ENCODE peak calls at places on chromosomes 11 and 22, in eight cellular contexts. One of them, this sample, is unnamed.
A peak's percentile ranks its signal among the peaks of the same experiment; 100 is the strongest.

GRCh38 chr11:128621491-128622136 is 34.3 kb upstream of the ETS1 start:
- DNase-seq in NCI-H2107: no peak
- DNase-seq in effector memory CD8-positive, alpha-beta T cell: no peak
- DNase-seq in COR-L47: no peak
- DNase-seq in AG10803: peak; percentile 97
- DNase-seq in NCI-H446 treated with DMSO at 0.1 percent for 48 hours: no peak
- DNase-seq in RPMI8226: no peak
- DNase-seq in NCI-H460: no peak
- DNase-seq in this sample: peak; percentile 19

GRCh38 chr22:27588273-27588672 is 213.3 kb downstream of the MN1 start:
- DNase-seq in NCI-H2107: no peak
- DNase-seq in effector memory CD8-positive, alpha-beta T cell: no peak
- DNase-seq in COR-L47: peak; percentile 2
- DNase-seq in AG10803: no peak
- DNase-seq in NCI-H446 treated with DMSO at 0.1 percent for 48 hours: no peak
- DNase-seq in RPMI8226: no peak
- DNase-seq in NCI-H460: no peak
- DNase-seq in this sample: no peak

GRCh38 chr11:73048446-73048845 is 93.7 kb downstream of the FCHSD2 start:
- DNase-seq in NCI-H2107: no peak
- DNase-seq in effector memory CD8-positive, alpha-beta T cell: no peak
- DNase-seq in COR-L47: no peak
- DNase-seq in AG10803: no peak
- DNase-seq in NCI-H446 treated with DMSO at 0.1 percent for 48 hours: no peak
- DNase-seq in RPMI8226: no peak
- DNase-seq in NCI-H460: no peak
- DNase-seq in this sample: no peak

GRCh38 chr22:29300467-29300806 is 6.0 kb upstream of the GAS2L1 start:
- DNase-seq in NCI-H2107: no peak
- DNase-seq in effector memory CD8-positive, alpha-beta T cell: no peak
- DNase-seq in COR-L47: no peak
- DNase-seq in AG10803: no peak
- DNase-seq in NCI-H446 treated with DMSO at 0.1 percent for 48 hours: no peak
- DNase-seq in RPMI8226: no peak
- DNase-seq in NCI-H460: no peak
- DNase-seq in this sample: no peak

GRCh38 chr11:46541593-46542371 is 52.0 kb downstream of the AMBRA1 start:
- DNase-seq in NCI-H2107: no peak
- DNase-seq in effector memory CD8-positive, alpha-beta T cell: no peak
- DNase-seq in COR-L47: no peak
- DNase-seq in AG10803: no peak
- DNase-seq in NCI-H446 treated with DMSO at 0.1 percent for 48 hours: no peak
- DNase-seq in RPMI8226: peak; percentile 12
- DNase-seq in NCI-H460: no peak
- DNase-seq in this sample: no peak

GRCh38 chr11:87431386-87431785 is 393.7 kb downstream of the TMEM135 start:
- DNase-seq in NCI-H2107: no peak
- DNase-seq in effector memory CD8-positive, alpha-beta T cell: no peak
- DNase-seq in COR-L47: no peak
- DNase-seq in AG10803: no peak
- DNase-seq in NCI-H446 treated with DMSO at 0.1 percent for 48 hours: no peak
- DNase-seq in RPMI8226: no peak
- DNase-seq in NCI-H460: no peak
- DNase-seq in this sample: no peak

GRCh38 chr11:132408877-132409276 is 1038.5 kb downstream of the NTM start:
- DNase-seq in NCI-H2107: peak; percentile 51
- DNase-seq in effector memory CD8-positive, alpha-beta T cell: no peak
- DNase-seq in COR-L47: no peak
- DNase-seq in AG10803: no peak
- DNase-seq in NCI-H446 treated with DMSO at 0.1 percent for 48 hours: no peak
- DNase-seq in RPMI8226: no peak
- DNase-seq in NCI-H460: no peak
- DNase-seq in this sample: no peak

GRCh38 chr11:77082838-77083552 is 16.2 kb downstream of the CAPN5 start:
- DNase-seq in NCI-H2107: no peak
- DNase-seq in effector memory CD8-positive, alpha-beta T cell: no peak
- DNase-seq in COR-L47: no peak
- DNase-seq in AG10803: peak; percentile 62
- DNase-seq in NCI-H446 treated with DMSO at 0.1 percent for 48 hours: no peak
- DNase-seq in RPMI8226: no peak
- DNase-seq in NCI-H460: no peak
- DNase-seq in this sample: no peak

GRCh38 chr22:50540352-50540751 is 5.3 kb upstream of the KLHDC7B start:
- DNase-seq in NCI-H2107: no peak
- DNase-seq in effector memory CD8-positive, alpha-beta T cell: no peak
- DNase-seq in COR-L47: no peak
- DNase-seq in AG10803: no peak
- DNase-seq in NCI-H446 treated with DMSO at 0.1 percent for 48 hours: no peak
- DNase-seq in RPMI8226: no peak
- DNase-seq in NCI-H460: no peak
- DNase-seq in this sample: no peak

GRCh38 chr11:134120921-134121526 is 52.2 kb downstream of the JAM3 start:
- DNase-seq in NCI-H2107: no peak
- DNase-seq in effector memory CD8-positive, alpha-beta T cell: no peak
- DNase-seq in COR-L47: no peak
- DNase-seq in AG10803: peak; percentile 67
- DNase-seq in NCI-H446 treated with DMSO at 0.1 percent for 48 hours: no peak
- DNase-seq in RPMI8226: no peak
- DNase-seq in NCI-H460: no peak
- DNase-seq in this sample: no peak

GRCh38 chr22:33073989-33074391 is 15.8 kb upstream of the SYN3 start:
- DNase-seq in NCI-H2107: no peak
- DNase-seq in effector memory CD8-positive, alpha-beta T cell: no peak
- DNase-seq in COR-L47: no peak
- DNase-seq in AG10803: no peak
- DNase-seq in NCI-H446 treated with DMSO at 0.1 percent for 48 hours: no peak
- DNase-seq in RPMI8226: no peak
- DNase-seq in NCI-H460: no peak
- DNase-seq in this sample: no peak

GRCh38 chr22:37564111-37564711 is 3.9 kb downstream of the CDC42EP1 start:
- DNase-seq in NCI-H2107: no peak
- DNase-seq in effector memory CD8-positive, alpha-beta T cell: no peak
- DNase-seq in COR-L47: no peak
- DNase-seq in AG10803: no peak
- DNase-seq in NCI-H446 treated with DMSO at 0.1 percent for 48 hours: no peak
- DNase-seq in RPMI8226: no peak
- DNase-seq in NCI-H460: no peak
- DNase-seq in this sample: no peak

GRCh38 chr22:39576027-39576426 is 5.5 kb downstream of the CACNA1I start:
- DNase-seq in NCI-H2107: no peak
- DNase-seq in effector memory CD8-positive, alpha-beta T cell: no peak
- DNase-seq in COR-L47: no peak
- DNase-seq in AG10803: no peak
- DNase-seq in NCI-H446 treated with DMSO at 0.1 percent for 48 hours: no peak
- DNase-seq in RPMI8226: no peak
- DNase-seq in NCI-H460: no peak
- DNase-seq in this sample: no peak

GRCh38 chr11:16867097-16867496 is 128.7 kb downstream of the C11orf58 start:
- DNase-seq in NCI-H2107: no peak
- DNase-seq in effector memory CD8-positive, alpha-beta T cell: no peak
- DNase-seq in COR-L47: no peak
- DNase-seq in AG10803: no peak
- DNase-seq in NCI-H446 treated with DMSO at 0.1 percent for 48 hours: no peak
- DNase-seq in RPMI8226: no peak
- DNase-seq in NCI-H460: no peak
- DNase-seq in this sample: no peak

GRCh38 chr11:63023851-63024648 is 8.4 kb upstream of the SLC22A8 start:
- DNase-seq in NCI-H2107: peak; percentile 68
- DNase-seq in effector memory CD8-positive, alpha-beta T cell: peak; percentile 84
- DNase-seq in COR-L47: peak; percentile 63
- DNase-seq in AG10803: peak; percentile 67
- DNase-seq in NCI-H446 treated with DMSO at 0.1 percent for 48 hours: peak; percentile 25
- DNase-seq in RPMI8226: peak; percentile 89
- DNase-seq in NCI-H460: peak; percentile 52
- DNase-seq in this sample: peak; percentile 77

GRCh38 chr22:23790819-23791736 is 4.3 kb downstream of the SMARCB1 start:
- DNase-seq in NCI-H2107: no peak
- DNase-seq in effector memory CD8-positive, alpha-beta T cell: no peak
- DNase-seq in COR-L47: no peak
- DNase-seq in AG10803: peak; percentile 88
- DNase-seq in NCI-H446 treated with DMSO at 0.1 percent for 48 hours: no peak
- DNase-seq in RPMI8226: no peak
- DNase-seq in NCI-H460: no peak
- DNase-seq in this sample: no peak

GRCh38 chr11:129573161-129573560 is 197.5 kb downstream of the BARX2 start:
- DNase-seq in NCI-H2107: no peak
- DNase-seq in effector memory CD8-positive, alpha-beta T cell: no peak
- DNase-seq in COR-L47: no peak
- DNase-seq in AG10803: no peak
- DNase-seq in NCI-H446 treated with DMSO at 0.1 percent for 48 hours: no peak
- DNase-seq in RPMI8226: no peak
- DNase-seq in NCI-H460: no peak
- DNase-seq in this sample: no peak

GRCh38 chr11:76151561-76152085 is 54.7 kb downstream of the WNT11 start:
- DNase-seq in NCI-H2107: peak; percentile 30
- DNase-seq in effector memory CD8-positive, alpha-beta T cell: no peak
- DNase-seq in COR-L47: peak; percentile 26
- DNase-seq in AG10803: no peak
- DNase-seq in NCI-H446 treated with DMSO at 0.1 percent for 48 hours: no peak
- DNase-seq in RPMI8226: no peak
- DNase-seq in NCI-H460: no peak
- DNase-seq in this sample: no peak

GRCh38 chr11:63668396-63668795 is 2.8 kb downstream of the ATL3 start:
- DNase-seq in NCI-H2107: no peak
- DNase-seq in effector memory CD8-positive, alpha-beta T cell: no peak
- DNase-seq in COR-L47: no peak
- DNase-seq in AG10803: no peak
- DNase-seq in NCI-H446 treated with DMSO at 0.1 percent for 48 hours: no peak
- DNase-seq in RPMI8226: no peak
- DNase-seq in NCI-H460: no peak
- DNase-seq in this sample: no peak

GRCh38 chr11:126404367-126404766 is 48.9 kb downstream of the ST3GAL4 start:
- DNase-seq in NCI-H2107: no peak
- DNase-seq in effector memory CD8-positive, alpha-beta T cell: no peak
- DNase-seq in COR-L47: no peak
- DNase-seq in AG10803: no peak
- DNase-seq in NCI-H446 treated with DMSO at 0.1 percent for 48 hours: no peak
- DNase-seq in RPMI8226: no peak
- DNase-seq in NCI-H460: no peak
- DNase-seq in this sample: no peak

GRCh38 chr11:75718406-75719088 is 909 bp downstream of the MOGAT2 start:
- DNase-seq in NCI-H2107: no peak
- DNase-seq in effector memory CD8-positive, alpha-beta T cell: no peak
- DNase-seq in COR-L47: no peak
- DNase-seq in AG10803: no peak
- DNase-seq in NCI-H446 treated with DMSO at 0.1 percent for 48 hours: no peak
- DNase-seq in RPMI8226: no peak
- DNase-seq in NCI-H460: no peak
- DNase-seq in this sample: no peak

GRCh38 chr11:67265633-67266423 is 445 bp upstream of the GRK2 start:
- DNase-seq in NCI-H2107: peak; percentile 41
- DNase-seq in effector memory CD8-positive, alpha-beta T cell: peak; percentile 74
- DNase-seq in COR-L47: peak; percentile 31
- DNase-seq in AG10803: peak; percentile 43
- DNase-seq in NCI-H446 treated with DMSO at 0.1 percent for 48 hours: no peak
- DNase-seq in RPMI8226: peak; percentile 77
- DNase-seq in NCI-H460: peak; percentile 46
- DNase-seq in this sample: peak; percentile 92

GRCh38 chr22:35274154-35274871 is 17.0 kb downstream of the HMGXB4 start:
- DNase-seq in NCI-H2107: no peak
- DNase-seq in effector memory CD8-positive, alpha-beta T cell: no peak
- DNase-seq in COR-L47: no peak
- DNase-seq in AG10803: no peak
- DNase-seq in NCI-H446 treated with DMSO at 0.1 percent for 48 hours: no peak
- DNase-seq in RPMI8226: no peak
- DNase-seq in NCI-H460: no peak
- DNase-seq in this sample: no peak

GRCh38 chr11:133531971-133532651 is at the start of gene OPCML:
- DNase-seq in NCI-H2107: no peak
- DNase-seq in effector memory CD8-positive, alpha-beta T cell: no peak
- DNase-seq in COR-L47: no peak
- DNase-seq in AG10803: no peak
- DNase-seq in NCI-H446 treated with DMSO at 0.1 percent for 48 hours: no peak
- DNase-seq in RPMI8226: no peak
- DNase-seq in NCI-H460: no peak
- DNase-seq in this sample: no peak

GRCh38 chr11:62545437-62546243 is 966 bp downstream of the AHNAK start:
- DNase-seq in NCI-H2107: no peak
- DNase-seq in effector memory CD8-positive, alpha-beta T cell: peak; percentile 37
- DNase-seq in COR-L47: no peak
- DNase-seq in AG10803: peak; percentile 88
- DNase-seq in NCI-H446 treated with DMSO at 0.1 percent for 48 hours: no peak
- DNase-seq in RPMI8226: peak; percentile 93
- DNase-seq in NCI-H460: peak; percentile 73
- DNase-seq in this sample: peak; percentile 85

GRCh38 chr11:116697011-116697410 is 75.8 kb downstream of the BUD13 start:
- DNase-seq in NCI-H2107: no peak
- DNase-seq in effector memory CD8-positive, alpha-beta T cell: no peak
- DNase-seq in COR-L47: no peak
- DNase-seq in AG10803: no peak
- DNase-seq in NCI-H446 treated with DMSO at 0.1 percent for 48 hours: no peak
- DNase-seq in RPMI8226: peak; percentile 67
- DNase-seq in NCI-H460: no peak
- DNase-seq in this sample: no peak

GRCh38 chr11:119779195-119780071 is 50.4 kb upstream of the NECTIN1 start:
- DNase-seq in NCI-H2107: no peak
- DNase-seq in effector memory CD8-positive, alpha-beta T cell: no peak
- DNase-seq in COR-L47: no peak
- DNase-seq in AG10803: no peak
- DNase-seq in NCI-H446 treated with DMSO at 0.1 percent for 48 hours: no peak
- DNase-seq in RPMI8226: no peak
- DNase-seq in NCI-H460: no peak
- DNase-seq in this sample: no peak

GRCh38 chr11:113874920-113875413 is 405 bp downstream of the USP28 start:
- DNase-seq in NCI-H2107: no peak
- DNase-seq in effector memory CD8-positive, alpha-beta T cell: no peak
- DNase-seq in COR-L47: no peak
- DNase-seq in AG10803: no peak
- DNase-seq in NCI-H446 treated with DMSO at 0.1 percent for 48 hours: no peak
- DNase-seq in RPMI8226: no peak
- DNase-seq in NCI-H460: no peak
- DNase-seq in this sample: no peak

GRCh38 chr11:65558785-65559509 is 788 bp upstream of the LTBP3 start:
- DNase-seq in NCI-H2107: no peak
- DNase-seq in effector memory CD8-positive, alpha-beta T cell: no peak
- DNase-seq in COR-L47: peak; percentile 58
- DNase-seq in AG10803: peak; percentile 56
- DNase-seq in NCI-H446 treated with DMSO at 0.1 percent for 48 hours: peak; percentile 81
- DNase-seq in RPMI8226: no peak
- DNase-seq in NCI-H460: no peak
- DNase-seq in this sample: no peak

GRCh38 chr11:135033545-135033944 is 621.5 kb upstream of the B3GAT1 start:
- DNase-seq in NCI-H2107: no peak
- DNase-seq in effector memory CD8-positive, alpha-beta T cell: no peak
- DNase-seq in COR-L47: peak; percentile 43
- DNase-seq in AG10803: no peak
- DNase-seq in NCI-H446 treated with DMSO at 0.1 percent for 48 hours: no peak
- DNase-seq in RPMI8226: no peak
- DNase-seq in NCI-H460: no peak
- DNase-seq in this sample: no peak

GRCh38 chr11:96061094-96061493 is 137.2 kb upstream of the MTMR2 start:
- DNase-seq in NCI-H2107: no peak
- DNase-seq in effector memory CD8-positive, alpha-beta T cell: no peak
- DNase-seq in COR-L47: no peak
- DNase-seq in AG10803: peak; percentile 53
- DNase-seq in NCI-H446 treated with DMSO at 0.1 percent for 48 hours: no peak
- DNase-seq in RPMI8226: no peak
- DNase-seq in NCI-H460: peak; percentile 40
- DNase-seq in this sample: no peak

GRCh38 chr22:50473855-50474671 is 772 bp downstream of the SBF1 start:
- DNase-seq in NCI-H2107: no peak
- DNase-seq in effector memory CD8-positive, alpha-beta T cell: no peak
- DNase-seq in COR-L47: no peak
- DNase-seq in AG10803: peak; percentile 46
- DNase-seq in NCI-H446 treated with DMSO at 0.1 percent for 48 hours: no peak
- DNase-seq in RPMI8226: peak; percentile 48
- DNase-seq in NCI-H460: no peak
- DNase-seq in this sample: no peak

GRCh38 chr22:36565686-36566085 is 36.7 kb upstream of the EIF3D start:
- DNase-seq in NCI-H2107: no peak
- DNase-seq in effector memory CD8-positive, alpha-beta T cell: no peak
- DNase-seq in COR-L47: no peak
- DNase-seq in AG10803: no peak
- DNase-seq in NCI-H446 treated with DMSO at 0.1 percent for 48 hours: no peak
- DNase-seq in RPMI8226: no peak
- DNase-seq in NCI-H460: no peak
- DNase-seq in this sample: peak; percentile 6

GRCh38 chr11:46003647-46004046 is 81.2 kb downstream of the LARGE2 start:
- DNase-seq in NCI-H2107: no peak
- DNase-seq in effector memory CD8-positive, alpha-beta T cell: no peak
- DNase-seq in COR-L47: no peak
- DNase-seq in AG10803: peak; percentile 73
- DNase-seq in NCI-H446 treated with DMSO at 0.1 percent for 48 hours: peak; percentile 78
- DNase-seq in RPMI8226: no peak
- DNase-seq in NCI-H460: no peak
- DNase-seq in this sample: no peak